ENCODE peak calls at places on chromosome 10, in four cellular contexts. J is HFFc6, L is ACHN, Q is H9. M is an unnamed sample.

GRCh38 chr10:11272915-11273389 is 255.3 kb downstream of the CELF2 start:
- DNase-seq in J (no peak), L (no peak), Q (no peak), M (no peak)

GRCh38 chr10:4283841-4284610 is 499.0 kb upstream of the KLF6 start:
- DNase-seq in J (peak; percentile 18), L (no peak), Q (no peak), M (no peak)

GRCh38 chr10:18254086-18254485 is 113.9 kb downstream of the CACNB2 start:
- DNase-seq in J (no peak), L (no peak), Q (no peak), M (no peak)

GRCh38 chr10:100986952-100987684 is at the start of the genes MRPL43 and TWNK:
- DNase-seq in J (peak; percentile 62), L (peak; percentile 84), Q (peak; percentile 87), M (peak; percentile 25)

GRCh38 chr10:5888352-5888751 is 1.3 kb downstream of the ANKRD16 start:
- DNase-seq in J (peak; percentile 20), L (no peak), Q (no peak), M (no peak)

GRCh38 chr10:90787906-90788491 is 69.8 kb downstream of the HTR7 start:
- DNase-seq in J (peak; percentile 30), L (peak; percentile 50), Q (peak; percentile 46), M (no peak)

GRCh38 chr10:14072541-14072940 is 258.2 kb downstream of the FRMD4A start:
- DNase-seq in J (no peak), L (no peak), Q (no peak), M (no peak)

GRCh38 chr10:70551491-70551890 is 51.0 kb downstream of the PRF1 start:
- DNase-seq in J (no peak), L (no peak), Q (no peak), M (no peak)

GRCh38 chr10:101939273-101939635 is 95.7 kb upstream of the KCNIP2 start:
- DNase-seq in J (peak; percentile 90), L (no peak), Q (no peak), M (peak; percentile 5)

GRCh38 chr10:91774571-91774970 is 23.7 kb upstream of the TNKS2 start:
- DNase-seq in J (no peak), L (no peak), Q (no peak), M (no peak)

GRCh38 chr10:69506834-69507643 is 55.8 kb downstream of the TSPAN15 start:
- DNase-seq in J (no peak), L (peak; percentile 0), Q (peak; percentile 47), M (no peak)

GRCh38 chr10:3435671-3436070 is 263.1 kb upstream of the PITRM1 start:
- DNase-seq in J (no peak), L (no peak), Q (no peak), M (no peak)

GRCh38 chr10:3225589-3225988 is 53.0 kb upstream of the PITRM1 start:
- DNase-seq in J (peak; percentile 52), L (no peak), Q (no peak), M (peak; percentile 46)

GRCh38 chr10:111354859-111355258 is 278.0 kb downstream of the ADRA2A start:
- DNase-seq in J (no peak), L (no peak), Q (no peak), M (no peak)

GRCh38 chr10:28285816-28286215 is 17.0 kb downstream of the MPP7 start:
- DNase-seq in J (no peak), L (no peak), Q (no peak), M (no peak)

GRCh38 chr10:126373137-126373536 is 15.1 kb downstream of the ADAM12 start:
- DNase-seq in J (no peak), L (no peak), Q (no peak), M (no peak)

GRCh38 chr10:48733329-48733728 is 48.7 kb downstream of the WDFY4 start:
- DNase-seq in J (no peak), L (no peak), Q (no peak), M (no peak)

GRCh38 chr10:7405637-7406036 is 5.2 kb downstream of the SFMBT2 start:
- DNase-seq in J (no peak), L (no peak), Q (no peak), M (no peak)

GRCh38 chr10:69567920-69568319 is 5.3 kb downstream of the NEUROG3 start:
- DNase-seq in J (peak; percentile 33), L (peak; percentile 62), Q (peak; percentile 83), M (no peak)

GRCh38 chr10:125411724-125412123 is 251.4 kb upstream of the CTBP2 start:
- DNase-seq in J (peak; percentile 93), L (peak; percentile 43), Q (no peak), M (peak; percentile 55)

GRCh38 chr10:77289027-77289501 is 348.5 kb downstream of the KCNMA1 start:
- DNase-seq in J (no peak), L (no peak), Q (peak; percentile 38), M (no peak)

GRCh38 chr10:20598590-20598989 is 298.5 kb downstream of the NEBL start:
- DNase-seq in J (no peak), L (peak; percentile 79), Q (peak; percentile 65), M (peak; percentile 45)

GRCh38 chr10:132397671-132398565 is 918 bp downstream of the PWWP2B start:
- DNase-seq in J (peak; percentile 60), L (peak; percentile 51), Q (no peak), M (no peak)

GRCh38 chr10:25547391-25547790 is 372.6 kb downstream of the GPR158 start:
- DNase-seq in J (no peak), L (no peak), Q (no peak), M (no peak)

GRCh38 chr10:3852147-3852904 is 67.3 kb upstream of the KLF6 start:
- DNase-seq in J (peak; percentile 98), L (peak; percentile 98), Q (no peak), M (peak; percentile 99)

GRCh38 chr10:93746844-93747284 is 10.9 kb upstream of the LGI1 start:
- DNase-seq in J (peak; percentile 99), L (peak; percentile 28), Q (peak; percentile 86), M (peak; percentile 89)

GRCh38 chr10:107692072-107692471 is 527.6 kb upstream of the SORCS1 start:
- DNase-seq in J (no peak), L (no peak), Q (no peak), M (no peak)

GRCh38 chr10:2488606-2489005 is 578.7 kb upstream of the PFKP start:
- DNase-seq in J (no peak), L (peak; percentile 41), Q (no peak), M (no peak)

GRCh38 chr10:131354380-131354779 is 42.9 kb upstream of the TCERG1L start:
- DNase-seq in J (no peak), L (peak; percentile 6), Q (no peak), M (no peak)

GRCh38 chr10:30186371-30186875 is 127.0 kb upstream of the JCAD start:
- DNase-seq in J (no peak), L (peak; percentile 66), Q (no peak), M (no peak)

GRCh38 chr10:98289802-98290209 is 21.8 kb upstream of the LOXL4 start:
- DNase-seq in J (no peak), L (no peak), Q (no peak), M (no peak)

GRCh38 chr10:51895209-51895608 is 195.8 kb upstream of the CSTF2T start:
- DNase-seq in J (peak; percentile 9), L (no peak), Q (no peak), M (no peak)

GRCh38 chr10:109961181-109962001 is 38.1 kb upstream of the XPNPEP1 start:
- DNase-seq in J (no peak), L (no peak), Q (no peak), M (no peak)

GRCh38 chr10:60901561-60902235 is 42.3 kb downstream of the RHOBTB1 start:
- DNase-seq in J (no peak), L (no peak), Q (no peak), M (no peak)

M was measured in keratinocyte.